ENCODE peak calls at places on chromosomes 7 and 10, in nine cellular contexts. P, K, Q, V, T, B, U, L and Z are unnamed samples.

GRCh38 chr7:130943336-130943901 is 209.4 kb upstream of the KLF14 start:
- DNase-seq in B (no peak), V (no peak), L (no peak), K (peak; percentile 94), T (no peak), U (no peak), P (no peak), Q (peak; percentile 75), Z (no peak)

GRCh38 chr10:79267449-79267848 is 79.8 kb upstream of the PPIF start:
- DNase-seq in V (no peak), B (no peak), P (no peak), K (no peak), L (no peak), T (no peak), U (no peak), Q (no peak), Z (no peak)

GRCh38 chr7:70571986-70572385 is 560.0 kb upstream of the GALNT17 start:
- DNase-seq in L (peak; percentile 44), P (peak; percentile 67), U (no peak), Q (no peak), T (peak; percentile 34), B (no peak), K (no peak), V (no peak), Z (peak; percentile 49)

GRCh38 chr10:131923059-131923756 is 22.4 kb downstream of the PPP2R2D start:
- DNase-seq in T (no peak), V (no peak), B (no peak), P (no peak), K (no peak), Q (no peak), L (no peak), U (no peak), Z (no peak)

GRCh38 chr7:98907570-98907969 is 29.2 kb downstream of the TRRAP start:
- DNase-seq in K (no peak), P (no peak), T (no peak), B (no peak), L (no peak), U (no peak), Q (no peak), V (peak; percentile 6), Z (no peak)

GRCh38 chr10:71158251-71158650 is 54.1 kb upstream of the UNC5B start:
- DNase-seq in U (no peak), Q (no peak), P (no peak), V (no peak), T (no peak), L (no peak), K (no peak), B (no peak), Z (no peak)

GRCh38 chr10:71259815-71260501 is 47.6 kb downstream of the UNC5B start:
- DNase-seq in U (no peak), K (no peak), Q (no peak), L (no peak), T (no peak), V (no peak), B (no peak), P (peak; percentile 62), Z (no peak)

GRCh38 chr7:92781117-92781720 is 55.2 kb downstream of the CDK6 start:
- DNase-seq in V (no peak), Q (no peak), K (no peak), L (peak; percentile 17), B (no peak), U (no peak), P (peak; percentile 58), T (peak; percentile 47), Z (peak; percentile 52)

GRCh38 chr10:124917168-124917938 is 24.6 kb upstream of the ZRANB1 start:
- DNase-seq in Q (peak; percentile 36), P (no peak), B (peak; percentile 19), T (peak; percentile 41), K (peak; percentile 51), U (peak; percentile 32), V (peak; percentile 59), L (peak; percentile 77), Z (peak; percentile 53)

GRCh38 chr7:43625453-43625852 is 42.5 kb downstream of the STK17A start:
- DNase-seq in V (no peak), L (no peak), B (peak; percentile 24), P (no peak), T (no peak), Q (no peak), U (no peak), K (no peak), Z (no peak)

GRCh38 chr7:13016633-13017324 is 329.3 kb downstream of the ARL4A start:
- DNase-seq in K (peak; percentile 69), U (no peak), Q (peak; percentile 8), V (no peak), L (no peak), B (no peak), T (no peak), P (no peak), Z (no peak)

GRCh38 chr7:131021902-131022301 is 287.9 kb upstream of the KLF14 start:
- DNase-seq in B (no peak), P (no peak), T (no peak), V (no peak), K (no peak), L (no peak), U (no peak), Q (no peak), Z (no peak)

GRCh38 chr10:132554053-132554990 is 16.7 kb downstream of the INPP5A start:
- DNase-seq in Q (no peak), B (no peak), P (no peak), V (no peak), L (no peak), K (no peak), T (no peak), U (no peak), Z (peak; percentile 39)

GRCh38 chr10:5732141-5732540 is 47.5 kb downstream of the TASOR2 start:
- DNase-seq in L (no peak), U (no peak), P (no peak), V (no peak), T (no peak), K (no peak), Q (no peak), B (no peak), Z (peak; percentile 54)

GRCh38 chr10:16904619-16905018 is 87.4 kb upstream of the RSU1 start:
- DNase-seq in K (peak; percentile 84), P (no peak), U (no peak), L (no peak), T (no peak), V (no peak), Q (peak; percentile 75), B (no peak), Z (no peak)

GRCh38 chr10:74177140-74177677 is 26.2 kb downstream of the ADK start:
- DNase-seq in U (no peak), B (peak; percentile 47), Q (peak; percentile 32), P (no peak), L (no peak), V (no peak), T (no peak), K (no peak), Z (no peak)

GRCh38 chr10:30098624-30099023 is 39.2 kb upstream of the JCAD start:
- DNase-seq in K (peak; percentile 86), L (no peak), Q (peak; percentile 93), T (no peak), V (no peak), B (no peak), P (no peak), U (no peak), Z (no peak)

GRCh38 chr7:132488634-132489302 is 87.5 kb downstream of the PLXNA4 start:
- DNase-seq in Q (peak; percentile 51), P (no peak), U (no peak), K (no peak), V (no peak), T (no peak), L (no peak), B (no peak), Z (no peak)